ENCODE peak calls at places on chromosomes 2 and 18, in five cellular contexts. One of them, this sample, is unnamed.

GRCh38 chr2:24515335-24515734 is 24.3 kb downstream of the NCOA1 start:
- DNase-seq in stomach: no peak
- DNase-seq in cardiac muscle cell: peak; percentile 13
- DNase-seq in pancreas: no peak
- DNase-seq in tibial artery: no peak
- DNase-seq in this sample: no peak

GRCh38 chr2:171247741-171248140 is 87.0 kb upstream of the TLK1 start:
- DNase-seq in tibial artery: no peak
- DNase-seq in pancreas: no peak
- DNase-seq in cardiac muscle cell: no peak
- DNase-seq in stomach: no peak
- DNase-seq in this sample: no peak

GRCh38 chr18:62325806-62326645 is 916 bp downstream of the TNFRSF11A start:
- DNase-seq in tibial artery: no peak
- DNase-seq in stomach: no peak
- DNase-seq in pancreas: peak; percentile 73
- DNase-seq in cardiac muscle cell: no peak
- DNase-seq in this sample: no peak

GRCh38 chr2:237488901-237489860 is 2.1 kb downstream of the MLPH start:
- DNase-seq in stomach: peak; percentile 79
- DNase-seq in tibial artery: no peak
- DNase-seq in pancreas: no peak
- DNase-seq in cardiac muscle cell: no peak
- DNase-seq in this sample: no peak

GRCh38 chr2:182006606-182007005 is 21.0 kb downstream of the PPP1R1C start:
- DNase-seq in tibial artery: no peak
- DNase-seq in cardiac muscle cell: no peak
- DNase-seq in stomach: no peak
- DNase-seq in pancreas: no peak
- DNase-seq in this sample: no peak

GRCh38 chr2:144511945-144512344 is 8.0 kb downstream of the ZEB2 start:
- DNase-seq in stomach: no peak
- DNase-seq in tibial artery: no peak
- DNase-seq in pancreas: no peak
- DNase-seq in cardiac muscle cell: no peak
- DNase-seq in this sample: no peak

GRCh38 chr2:65957886-65958285 is 477.0 kb upstream of the MEIS1 start:
- DNase-seq in tibial artery: no peak
- DNase-seq in stomach: no peak
- DNase-seq in pancreas: no peak
- DNase-seq in cardiac muscle cell: no peak
- DNase-seq in this sample: no peak

GRCh38 chr2:199470672-199471442 is 13.1 kb upstream of the SATB2 start:
- DNase-seq in stomach: no peak
- DNase-seq in cardiac muscle cell: no peak
- DNase-seq in tibial artery: no peak
- DNase-seq in pancreas: peak; percentile 58
- DNase-seq in this sample: no peak

GRCh38 chr2:3078684-3079083 is 298.9 kb downstream of the EIPR1 start:
- DNase-seq in tibial artery: no peak
- DNase-seq in pancreas: no peak
- DNase-seq in stomach: no peak
- DNase-seq in cardiac muscle cell: peak; percentile 1
- DNase-seq in this sample: no peak

GRCh38 chr2:119291588-119292167 is 68.0 kb downstream of the STEAP3 start:
- DNase-seq in stomach: no peak
- DNase-seq in tibial artery: no peak
- DNase-seq in cardiac muscle cell: no peak
- DNase-seq in pancreas: no peak
- DNase-seq in this sample: no peak

GRCh38 chr2:26606847-26607190 is 34.3 kb downstream of the CIB4 start:
- DNase-seq in stomach: peak; percentile 43
- DNase-seq in cardiac muscle cell: no peak
- DNase-seq in pancreas: no peak
- DNase-seq in tibial artery: no peak
- DNase-seq in this sample: no peak

GRCh38 chr2:240928476-240929363 is 22.6 kb downstream of the CROCC2 start:
- DNase-seq in stomach: peak; percentile 7
- DNase-seq in cardiac muscle cell: no peak
- DNase-seq in pancreas: peak; percentile 40
- DNase-seq in tibial artery: no peak
- DNase-seq in this sample: no peak

GRCh38 chr2:53490659-53491058 is 276.9 kb upstream of the CHAC2 start:
- DNase-seq in tibial artery: peak; percentile 23
- DNase-seq in cardiac muscle cell: peak; percentile 19
- DNase-seq in pancreas: no peak
- DNase-seq in stomach: no peak
- DNase-seq in this sample: no peak

GRCh38 chr2:43276962-43277383 is 50.6 kb upstream of the ZFP36L2 start:
- DNase-seq in cardiac muscle cell: peak; percentile 36
- DNase-seq in tibial artery: peak; percentile 29
- DNase-seq in pancreas: peak; percentile 61
- DNase-seq in stomach: peak; percentile 63
- DNase-seq in this sample: no peak

GRCh38 chr2:28539095-28539494 is 43.2 kb downstream of the PLB1 start:
- DNase-seq in tibial artery: no peak
- DNase-seq in cardiac muscle cell: peak; percentile 36
- DNase-seq in stomach: no peak
- DNase-seq in pancreas: no peak
- DNase-seq in this sample: no peak

GRCh38 chr2:95700554-95700953 is 108.8 kb downstream of the TRIM43 start:
- DNase-seq in cardiac muscle cell: no peak
- DNase-seq in stomach: no peak
- DNase-seq in tibial artery: peak; percentile 37
- DNase-seq in pancreas: no peak
- DNase-seq in this sample: no peak

GRCh38 chr2:65387017-65387416 is 45.4 kb downstream of the SPRED2 start:
- DNase-seq in tibial artery: no peak
- DNase-seq in stomach: no peak
- DNase-seq in cardiac muscle cell: no peak
- DNase-seq in pancreas: no peak
- DNase-seq in this sample: no peak

GRCh38 chr2:26555246-26556133 is 77.6 kb upstream of the OTOF start:
- DNase-seq in cardiac muscle cell: peak; percentile 14
- DNase-seq in tibial artery: no peak
- DNase-seq in pancreas: no peak
- DNase-seq in stomach: no peak
- DNase-seq in this sample: no peak

GRCh38 chr2:231050018-231050901 is 6.4 kb upstream of the PSMD1 start:
- DNase-seq in tibial artery: no peak
- DNase-seq in pancreas: peak; percentile 89
- DNase-seq in stomach: peak; percentile 93
- DNase-seq in cardiac muscle cell: peak; percentile 23
- DNase-seq in this sample: no peak

GRCh38 chr2:68385232-68385906 is 20.3 kb downstream of the PLEK start:
- DNase-seq in stomach: no peak
- DNase-seq in pancreas: no peak
- DNase-seq in cardiac muscle cell: no peak
- DNase-seq in tibial artery: no peak
- DNase-seq in this sample: no peak

GRCh38 chr2:230797515-230798495 is 66.9 kb upstream of the ITM2C start:
- DNase-seq in stomach: no peak
- DNase-seq in tibial artery: no peak
- DNase-seq in pancreas: no peak
- DNase-seq in cardiac muscle cell: peak; percentile 40
- DNase-seq in this sample: no peak

GRCh38 chr18:4631239-4631638 is 176.1 kb upstream of the DLGAP1 start:
- DNase-seq in stomach: no peak
- DNase-seq in tibial artery: no peak
- DNase-seq in pancreas: no peak
- DNase-seq in cardiac muscle cell: no peak
- DNase-seq in this sample: no peak

GRCh38 chr18:2070636-2071035 is 500.7 kb downstream of the METTL4 start:
- DNase-seq in cardiac muscle cell: no peak
- DNase-seq in pancreas: no peak
- DNase-seq in stomach: peak; percentile 44
- DNase-seq in tibial artery: no peak
- DNase-seq in this sample: no peak

GRCh38 chr2:48600204-48600813 is 17.3 kb upstream of the GTF2A1L start:
- DNase-seq in pancreas: no peak
- DNase-seq in cardiac muscle cell: peak; percentile 73
- DNase-seq in tibial artery: no peak
- DNase-seq in stomach: no peak
- DNase-seq in this sample: no peak

GRCh38 chr2:155547571-155547970 is 785.0 kb downstream of the NR4A2 start:
- DNase-seq in pancreas: no peak
- DNase-seq in cardiac muscle cell: no peak
- DNase-seq in stomach: no peak
- DNase-seq in tibial artery: no peak
- DNase-seq in this sample: no peak

GRCh38 chr2:171583566-171583965 is 61.3 kb downstream of the CYBRD1 start:
- DNase-seq in cardiac muscle cell: no peak
- DNase-seq in stomach: no peak
- DNase-seq in tibial artery: no peak
- DNase-seq in pancreas: no peak
- DNase-seq in this sample: no peak

GRCh38 chr2:28325567-28326468 is 66.8 kb upstream of the FOSL2 start:
- DNase-seq in stomach: no peak
- DNase-seq in pancreas: no peak
- DNase-seq in cardiac muscle cell: no peak
- DNase-seq in tibial artery: no peak
- DNase-seq in this sample: no peak

GRCh38 chr2:146541896-146542295 is 1302.9 kb upstream of the ACVR2A start:
- DNase-seq in pancreas: no peak
- DNase-seq in cardiac muscle cell: no peak
- DNase-seq in stomach: no peak
- DNase-seq in tibial artery: no peak
- DNase-seq in this sample: no peak

GRCh38 chr2:127577973-127578372 is 42.5 kb downstream of the MYO7B start:
- DNase-seq in stomach: peak; percentile 22
- DNase-seq in pancreas: no peak
- DNase-seq in tibial artery: no peak
- DNase-seq in cardiac muscle cell: no peak
- DNase-seq in this sample: no peak
- H3K4me1 ChIP-seq in stomach: no peaks in the 10 kb centered on the region
- H3K4me1 ChIP-seq in pancreas: no peaks in the 10 kb centered on the region
- H3K4me1 ChIP-seq in tibial artery: peaks cover 18% of the 10 kb centered on the region
- H3K4me1 ChIP-seq in cardiac muscle cell: no peaks in the 10 kb centered on the region
- H3K4me1 ChIP-seq in this sample: peaks cover 10% of the 10 kb centered on the region

DNA sequence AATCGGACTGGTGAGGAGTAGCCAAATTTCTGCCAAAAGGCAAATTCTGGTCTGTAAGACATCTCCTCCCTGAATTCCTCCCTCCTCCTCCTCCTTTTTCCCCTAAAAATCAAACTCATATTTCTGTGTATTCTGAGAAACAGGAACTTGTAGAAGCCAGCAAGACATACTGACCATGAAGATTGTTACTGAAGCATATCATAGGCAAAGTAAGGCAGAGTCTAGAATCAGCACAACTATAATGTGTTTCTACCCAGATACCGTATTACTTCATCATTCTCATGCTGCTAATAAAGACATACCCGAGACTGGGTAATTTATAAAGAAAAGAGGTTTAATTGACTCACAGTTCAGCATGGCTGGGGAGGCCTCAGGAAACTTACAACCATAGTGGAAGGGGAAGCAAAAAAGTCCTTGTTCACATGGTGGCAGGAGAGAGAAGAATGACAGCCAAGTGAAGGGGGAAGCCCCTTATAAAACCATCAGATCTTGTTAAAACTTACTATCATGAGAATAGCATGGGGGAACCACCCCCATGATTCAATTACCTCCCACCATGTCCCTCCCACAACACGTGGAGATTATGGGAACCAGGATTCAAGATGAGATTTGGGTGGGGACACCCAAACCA is 24.9 kb upstream of the EPC2 start:
- DNase-seq in cardiac muscle cell: no peak
- DNase-seq in tibial artery: no peak
- DNase-seq in pancreas: no peak
- DNase-seq in stomach: no peak
- DNase-seq in this sample: no peak
- TF ChIP-seq CTCF in cardiac muscle cell: no peak
- TF ChIP-seq CTCF in tibial artery: no peak
- TF ChIP-seq CTCF in pancreas: no peak
- TF ChIP-seq CTCF in stomach: no peak
- TF ChIP-seq CTCF in this sample: no peak

GRCh38 chr2:223102040-223102899 is 50.3 kb downstream of the KCNE4 start:
- DNase-seq in cardiac muscle cell: no peak
- DNase-seq in pancreas: no peak
- DNase-seq in stomach: no peak
- DNase-seq in tibial artery: no peak
- DNase-seq in this sample: no peak
- H3K27me3 ChIP-seq in cardiac muscle cell: no peaks in the 10 kb centered on the region
- H3K27me3 ChIP-seq in pancreas: no peaks in the 10 kb centered on the region
- H3K27me3 ChIP-seq in stomach: no peaks in the 10 kb centered on the region
- H3K27me3 ChIP-seq in tibial artery: no peaks in the 10 kb centered on the region
- H3K27me3 ChIP-seq in this sample: no peaks in the 10 kb centered on the region

GRCh38 chr2:165057308-165057707 is 102.0 kb upstream of the SLC38A11 start:
- DNase-seq in tibial artery: no peak
- DNase-seq in stomach: no peak
- DNase-seq in cardiac muscle cell: no peak
- DNase-seq in pancreas: no peak
- DNase-seq in this sample: no peak
- H3K4me1 ChIP-seq in tibial artery: no peaks in the 10 kb centered on the region
- H3K4me1 ChIP-seq in stomach: peaks cover 8% of the 10 kb centered on the region
- H3K4me1 ChIP-seq in cardiac muscle cell: peaks cover 23% of the 10 kb centered on the region
- H3K4me1 ChIP-seq in pancreas: peaks cover 5% of the 10 kb centered on the region
- H3K4me1 ChIP-seq in this sample: no peaks in the 10 kb centered on the region

DNA sequence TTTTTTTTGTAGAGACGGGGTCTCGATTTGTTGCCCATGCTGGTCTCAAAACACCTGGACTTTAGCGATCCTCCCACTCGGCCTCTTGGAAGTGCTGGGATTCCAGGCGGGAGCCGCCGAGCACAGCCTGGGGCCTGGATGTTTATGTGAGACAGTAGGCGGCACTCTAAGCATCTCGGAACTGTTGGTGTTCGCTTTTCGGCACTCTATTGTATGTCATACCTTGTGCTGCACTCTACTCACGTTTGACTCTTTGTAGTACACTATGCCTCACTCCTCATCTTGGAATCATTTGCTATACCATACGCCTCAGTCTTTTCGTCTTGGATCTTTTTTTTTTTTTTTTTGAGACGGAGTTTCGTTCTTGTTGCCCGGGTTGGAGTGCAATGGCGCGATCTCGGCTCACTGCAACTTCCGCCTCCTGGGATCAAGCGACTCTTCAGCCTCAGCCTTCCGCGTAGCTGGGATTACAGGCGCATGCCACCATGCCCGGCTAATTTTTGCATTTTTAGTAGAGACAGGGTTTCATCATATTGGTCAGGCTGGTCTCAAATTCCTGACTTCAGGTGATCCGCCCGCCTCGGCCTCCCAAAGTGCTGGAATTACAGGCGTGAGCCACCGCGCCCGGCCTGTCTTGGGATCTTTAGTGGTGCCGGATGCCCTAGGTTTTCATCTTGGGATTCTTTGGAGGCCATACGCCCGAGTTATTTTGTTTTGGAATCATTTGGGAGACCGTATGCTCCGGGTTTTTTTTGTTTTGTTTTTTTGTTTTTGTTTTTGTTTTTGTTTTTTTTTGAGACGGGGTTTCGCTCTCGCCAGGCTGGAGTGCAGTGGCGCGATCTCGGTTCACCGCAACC is 24.2 kb upstream of the ZDBF2 start:
- DNase-seq in cardiac muscle cell: peak; percentile 21
- DNase-seq in stomach: no peak
- DNase-seq in tibial artery: no peak
- DNase-seq in pancreas: no peak
- DNase-seq in this sample: no peak
- TF ChIP-seq CTCF in cardiac muscle cell: no peak
- TF ChIP-seq CTCF in stomach: no peak
- TF ChIP-seq CTCF in tibial artery: no peak
- TF ChIP-seq CTCF in pancreas: no peak
- TF ChIP-seq CTCF in this sample: no peak

GRCh38 chr2:218990052-218990451 is 3.2 kb downstream of the CRYBA2 start:
- DNase-seq in pancreas: peak; percentile 61
- DNase-seq in stomach: no peak
- DNase-seq in cardiac muscle cell: no peak
- DNase-seq in tibial artery: no peak
- DNase-seq in this sample: no peak
- H3K27me3 ChIP-seq in pancreas: no peaks in the 10 kb centered on the region
- H3K27me3 ChIP-seq in stomach: peaks cover 100% of the 10 kb centered on the region
- H3K27me3 ChIP-seq in cardiac muscle cell: peaks cover 100% of the 10 kb centered on the region
- H3K27me3 ChIP-seq in tibial artery: peaks cover 11% of the 10 kb centered on the region
- H3K27me3 ChIP-seq in this sample: peaks cover 41% of the 10 kb centered on the region